ENCODE peak calls at places on chromosomes 11 and 22, in eight cellular contexts. U is myocyte; C is lung microvascular endothelial cell; Z is sciatic nerve; S is ovary; X is stimulated activated CD4-positive, alpha-beta T cell treated with anti-CD3 and anti-CD28 coated beads, Interleukin-1b, Interleukin-23, amount 100 ng/mL, for 4 hours; I is pulmonary artery endothelial cell; J is GM19239. R is an unnamed sample.

GRCh38 chr11:61873588-61874459 is 17.5 kb downstream of the FADS3 start:
- DNase-seq in U (peak), C (no peak), Z (no peak), S (no peak), X (no peak), I (no peak), J (no peak), R (no peak)

GRCh38 chr22:29266564-29267461 is 968 bp downstream of the RHBDD3 start:
- DNase-seq in U (peak), C (peak), Z (no peak), S (no peak), X (no peak), I (no peak), J (no peak), R (no peak)

GRCh38 chr22:23183107-23183698 is 2.9 kb downstream of the BCR start:
- DNase-seq in U (peak), C (peak), Z (peak), S (peak), X (no peak), I (no peak), J (no peak), R (peak)

GRCh38 chr11:85961930-85962363 is 106.8 kb downstream of the CCDC83 start:
- DNase-seq in U (peak), C (peak), Z (no peak), S (no peak), X (no peak), I (peak), J (no peak), R (no peak)

GRCh38 chr11:36512016-36512415 is 1.9 kb upstream of the TRAF6 start:
- DNase-seq in U (no peak), C (peak), Z (no peak), S (no peak), X (no peak), I (no peak), J (no peak), R (peak)

GRCh38 chr11:27460571-27460970 is 12.0 kb downstream of the LGR4 start:
- DNase-seq in U (no peak), C (no peak), Z (no peak), S (no peak), X (no peak), I (no peak), J (no peak), R (no peak)

GRCh38 chr11:120569903-120570302 is 58.4 kb downstream of the GRIK4 start:
- DNase-seq in U (no peak), C (no peak), Z (no peak), S (no peak), X (no peak), I (no peak), J (no peak), R (no peak)

GRCh38 chr11:11966826-11967668 is 41.4 kb downstream of the DKK3 start:
- DNase-seq in U (peak), C (peak), Z (peak), S (peak), X (peak), I (no peak), J (peak), R (peak)

GRCh38 chr11:35800970-35801953 is 138.7 kb downstream of the TRIM44 start:
- DNase-seq in U (no peak), C (peak), Z (no peak), S (no peak), X (no peak), I (peak), J (no peak), R (no peak)

GRCh38 chr22:45510376-45511232 is 7.9 kb downstream of the FBLN1 start:
- DNase-seq in U (peak), C (no peak), Z (no peak), S (no peak), X (no peak), I (no peak), J (no peak), R (no peak)

GRCh38 chr11:73344191-73344607 is 32.0 kb upstream of the RELT start:
- DNase-seq in U (peak), C (peak), Z (peak), S (no peak), X (no peak), I (no peak), J (no peak), R (no peak)

GRCh38 chr22:46737105-46737975 is 712 bp downstream of the CERK start:
- DNase-seq in U (peak), C (peak), Z (no peak), S (peak), X (peak), I (no peak), J (peak), R (no peak)

GRCh38 chr22:44425356-44425755 is 72.7 kb downstream of the RTL6 start:
- DNase-seq in U (peak), C (no peak), Z (peak), S (no peak), X (no peak), I (no peak), J (no peak), R (no peak)

GRCh38 chr11:119193001-119193400 is 7.7 kb downstream of the NHERF4 start:
- DNase-seq in U (no peak), C (no peak), Z (no peak), S (no peak), X (no peak), I (no peak), J (no peak), R (no peak)

GRCh38 chr11:108680267-108680666 is 15.4 kb downstream of the DDX10 start:
- DNase-seq in U (no peak), C (no peak), Z (no peak), S (no peak), X (no peak), I (no peak), J (no peak), R (no peak)

GRCh38 chr22:50621948-50622722 is 5.8 kb downstream of the ARSA start:
- DNase-seq in U (peak), C (no peak), Z (no peak), S (no peak), X (no peak), I (no peak), J (no peak), R (peak)

GRCh38 chr22:44609589-44609988 is 92.4 kb upstream of the PRR5 start:
- DNase-seq in U (no peak), C (no peak), Z (no peak), S (no peak), X (no peak), I (no peak), J (no peak), R (no peak)

GRCh38 chr22:49481651-49482399 is 345.8 kb downstream of the BRD1 start:
- DNase-seq in U (no peak), C (no peak), Z (no peak), S (no peak), X (no peak), I (no peak), J (no peak), R (no peak)

GRCh38 chr11:125460275-125460674 is 35.8 kb downstream of the FEZ1 start:
- DNase-seq in U (no peak), C (no peak), Z (no peak), S (no peak), X (no peak), I (no peak), J (no peak), R (no peak)

GRCh38 chr11:69636512-69636866 is 4.5 kb upstream of the CCND1 start:
- DNase-seq in U (peak), C (peak), Z (peak), S (peak), X (no peak), I (no peak), J (no peak), R (peak)

GRCh38 chr11:115226556-115226955 is 277.7 kb downstream of the CADM1 start:
- DNase-seq in U (peak), C (no peak), Z (no peak), S (no peak), X (no peak), I (no peak), J (no peak), R (no peak)

GRCh38 chr22:31846161-31847115 is 92.6 kb downstream of the DEPDC5 start:
- DNase-seq in U (no peak), C (peak), Z (no peak), S (no peak), X (no peak), I (no peak), J (peak), R (no peak)

GRCh38 chr22:38465673-38466490 is 2.0 kb upstream of the KDELR3 start:
- DNase-seq in U (no peak), C (no peak), Z (no peak), S (no peak), X (no peak), I (no peak), J (no peak), R (no peak)

GRCh38 chr11:123111465-123111864 is 49.5 kb upstream of the HSPA8 start:
- DNase-seq in U (peak), C (peak), Z (no peak), S (no peak), X (no peak), I (no peak), J (peak), R (no peak)

GRCh38 chr11:72471005-72471898 is 36.9 kb upstream of the CLPB start:
- DNase-seq in U (peak), C (peak), Z (peak), S (peak), X (peak), I (peak), J (peak), R (peak)

GRCh38 chr22:25484498-25484897 is 80.0 kb upstream of the GRK3 start:
- DNase-seq in U (no peak), C (no peak), Z (no peak), S (no peak), X (no peak), I (no peak), J (no peak), R (no peak)

GRCh38 chr11:94639901-94640721 is 72.9 kb downstream of the PIWIL4 start:
- DNase-seq in U (no peak), C (no peak), Z (no peak), S (no peak), X (no peak), I (no peak), J (no peak), R (no peak)

GRCh38 chr11:10314199-10315072 is 9.6 kb downstream of the ADM start:
- DNase-seq in U (peak), C (peak), Z (no peak), S (no peak), X (no peak), I (no peak), J (no peak), R (no peak)

GRCh38 chr11:75654314-75654713 is 14.5 kb downstream of the MAP6 start:
- DNase-seq in U (peak), C (no peak), Z (no peak), S (no peak), X (no peak), I (no peak), J (peak), R (no peak)

GRCh38 chr11:65366340-65366773 is 11.8 kb downstream of the TIGD3 start:
- DNase-seq in U (peak), C (peak), Z (no peak), S (peak), X (no peak), I (no peak), J (peak), R (peak)

GRCh38 chr11:134332189-134332631 is 422 bp downstream of the GLB1L2 start:
- DNase-seq in U (no peak), C (no peak), Z (no peak), S (peak), X (peak), I (no peak), J (no peak), R (peak)

R was measured in colonic mucosa.